ENCODE peak calls at places on chromosomes 7 and 10, in six cellular contexts. S, A, T, G, I and V are unnamed samples.

GRCh38 chr7:127365957-127366315 is 26.6 kb downstream of the ZNF800 start:
- DNase-seq in S (no peak), A (no peak), T (no peak), G (no peak), I (no peak), V (no peak)

GRCh38 chr10:48243487-48243886 is 31.0 kb downstream of the FRMPD2 start:
- DNase-seq in S (no peak), A (no peak), T (no peak), G (no peak), I (no peak), V (no peak)

GRCh38 chr7:135536160-135536559 is 21.6 kb upstream of the NUP205 start:
- DNase-seq in S (no peak), A (peak; percentile 12), T (no peak), G (no peak), I (peak; percentile 49), V (no peak)

GRCh38 chr10:112883853-112884502 is 66.1 kb upstream of the TCF7L2 start:
- DNase-seq in S (no peak), A (no peak), T (no peak), G (no peak), I (no peak), V (no peak)

GRCh38 chr10:77905086-77905735 is 21.3 kb downstream of the DLG5 start:
- DNase-seq in S (no peak), A (no peak), T (no peak), G (no peak), I (no peak), V (no peak)

GRCh38 chr10:69446650-69447151 is 4.6 kb upstream of the TSPAN15 start:
- DNase-seq in S (peak; percentile 73), A (peak; percentile 94), T (no peak), G (no peak), I (no peak), V (no peak)

GRCh38 chr7:43294080-43294630 is 181.7 kb downstream of the HECW1 start:
- DNase-seq in S (peak; percentile 52), A (peak; percentile 56), T (no peak), G (no peak), I (no peak), V (no peak)

GRCh38 chr10:77715081-77715480 is 77.5 kb upstream of the KCNMA1 start:
- DNase-seq in S (no peak), A (peak; percentile 28), T (no peak), G (no peak), I (no peak), V (peak; percentile 18)

GRCh38 chr7:156999611-157000046 is 10.8 kb downstream of the MNX1 start:
- DNase-seq in S (no peak), A (no peak), T (peak; percentile 71), G (no peak), I (no peak), V (peak; percentile 36)

GRCh38 chr7:78139335-78139734 is 340.8 kb downstream of the PHTF2 start:
- DNase-seq in S (peak; percentile 77), A (peak; percentile 18), T (no peak), G (no peak), I (no peak), V (no peak)

GRCh38 chr10:19783721-19784120 is 32.5 kb upstream of the PLXDC2 start:
- DNase-seq in S (no peak), A (no peak), T (no peak), G (no peak), I (no peak), V (no peak)

GRCh38 chr7:129969881-129970446 is 17.2 kb upstream of the UBE2H start:
- DNase-seq in S (peak; percentile 44), A (peak; percentile 93), T (no peak), G (no peak), I (no peak), V (no peak)

GRCh38 chr10:117441812-117442443 is 66.7 kb upstream of the PDZD8 start:
- DNase-seq in S (peak; percentile 96), A (peak; percentile 94), T (no peak), G (no peak), I (no peak), V (no peak)

GRCh38 chr7:78734626-78735025 is 718.8 kb downstream of the MAGI2 start:
- DNase-seq in S (no peak), A (no peak), T (no peak), G (no peak), I (no peak), V (no peak)

GRCh38 chr7:151206914-151207313 is 3.4 kb downstream of the H2BK1 start:
- DNase-seq in S (no peak), A (no peak), T (no peak), G (no peak), I (no peak), V (no peak)

GRCh38 chr10:70445718-70446485 is 4.4 kb upstream of the NODAL start:
- DNase-seq in S (no peak), A (no peak), T (no peak), G (no peak), I (no peak), V (no peak)

GRCh38 chr7:8176370-8177081 is 85.4 kb downstream of the ICA1 start:
- DNase-seq in S (no peak), A (no peak), T (no peak), G (peak; percentile 8), I (no peak), V (peak; percentile 61)

GRCh38 chr10:117543245-117543998 is 876 bp downstream of the EMX2 start:
- DNase-seq in S (no peak), A (no peak), T (no peak), G (no peak), I (no peak), V (no peak)

GRCh38 chr7:128880791-128881457 is 18.3 kb downstream of the ATP6V1F start:
- DNase-seq in S (no peak), A (no peak), T (no peak), G (no peak), I (no peak), V (no peak)

GRCh38 chr10:48289652-48290238 is 15.2 kb upstream of the FRMPD2 start:
- DNase-seq in S (no peak), A (peak; percentile 60), T (peak; percentile 55), G (no peak), I (peak; percentile 44), V (peak; percentile 51)

GRCh38 chr10:124106241-124106905 is 13.0 kb upstream of the CHST15 start:
- DNase-seq in S (peak; percentile 37), A (peak; percentile 56), T (no peak), G (no peak), I (peak; percentile 80), V (peak; percentile 69)

GRCh38 chr10:29926649-29927048 is 132.7 kb downstream of the JCAD start:
- DNase-seq in S (no peak), A (peak; percentile 55), T (no peak), G (no peak), I (no peak), V (no peak)

GRCh38 chr10:50322075-50322474 is 70.8 kb upstream of the ASAH2 start:
- DNase-seq in S (no peak), A (peak; percentile 46), T (no peak), G (no peak), I (no peak), V (no peak)

GRCh38 chr7:133934262-133934973 is 192.7 kb upstream of the LRGUK start:
- DNase-seq in S (no peak), A (no peak), T (no peak), G (no peak), I (no peak), V (no peak)

GRCh38 chr10:62560207-62560819 is 186.1 kb downstream of the ZNF365 start:
- DNase-seq in S (peak; percentile 57), A (peak; percentile 31), T (no peak), G (no peak), I (no peak), V (no peak)

GRCh38 chr10:11478807-11479206 is 132.6 kb downstream of the USP6NL start:
- DNase-seq in S (no peak), A (no peak), T (no peak), G (no peak), I (no peak), V (no peak)

GRCh38 chr7:137151056-137151731 is 192.3 kb downstream of the PTN start:
- DNase-seq in S (no peak), A (peak; percentile 59), T (no peak), G (no peak), I (no peak), V (no peak)

GRCh38 chr10:57983226-57983870 is 284.3 kb downstream of the IPMK start:
- DNase-seq in S (no peak), A (peak; percentile 71), T (no peak), G (no peak), I (no peak), V (no peak)

GRCh38 chr7:100674441-100675407 is 1.2 kb downstream of the GNB2 start:
- DNase-seq in S (no peak), A (peak; percentile 35), T (no peak), G (peak; percentile 24), I (no peak), V (peak; percentile 47)